ENCODE peak calls at places on chromosomes 5 and 9, in five cellular contexts. One of them, this sample, is unnamed.

GRCh38 chr9:35051069-35051967 is 21.1 kb downstream of the VCP start:
- DNase-seq in GM12891: no peak
- DNase-seq in GM12878: no peak
- DNase-seq in HepG2: peak
- DNase-seq in H1: peak
- DNase-seq in this sample: no peak

GRCh38 chr9:27528278-27528885 is 1.2 kb downstream of the MOB3B start:
- DNase-seq in GM12891: peak
- DNase-seq in GM12878: no peak
- DNase-seq in HepG2: no peak
- DNase-seq in H1: peak
- DNase-seq in this sample: peak

GRCh38 chr5:114311943-114312342 is 49.9 kb upstream of the KCNN2 start:
- DNase-seq in GM12891: no peak
- DNase-seq in GM12878: no peak
- DNase-seq in HepG2: no peak
- DNase-seq in H1: peak
- DNase-seq in this sample: no peak

GRCh38 chr9:6689893-6690634 is 44.5 kb upstream of the GLDC start:
- DNase-seq in GM12891: no peak
- DNase-seq in GM12878: no peak
- DNase-seq in HepG2: no peak
- DNase-seq in H1: no peak
- DNase-seq in this sample: no peak

GRCh38 chr9:135939351-135940265 is 21.6 kb downstream of the UBAC1 start:
- DNase-seq in GM12891: no peak
- DNase-seq in GM12878: no peak
- DNase-seq in HepG2: no peak
- DNase-seq in H1: no peak
- DNase-seq in this sample: no peak

GRCh38 chr5:143061161-143061945 is 291.2 kb downstream of the ARHGAP26 start:
- DNase-seq in GM12891: no peak
- DNase-seq in GM12878: no peak
- DNase-seq in HepG2: no peak
- DNase-seq in H1: no peak
- DNase-seq in this sample: no peak

GRCh38 chr5:61964199-61964598 is 341.8 kb upstream of the KIF2A start:
- DNase-seq in GM12891: no peak
- DNase-seq in GM12878: no peak
- DNase-seq in HepG2: no peak
- DNase-seq in H1: no peak
- DNase-seq in this sample: no peak

GRCh38 chr9:134708672-134709038 is 67.1 kb downstream of the COL5A1 start:
- DNase-seq in GM12891: no peak
- DNase-seq in GM12878: no peak
- DNase-seq in HepG2: no peak
- DNase-seq in H1: no peak
- DNase-seq in this sample: no peak

GRCh38 chr9:33809506-33809905 is 7.5 kb upstream of the UBE2R2 start:
- DNase-seq in GM12891: no peak
- DNase-seq in GM12878: no peak
- DNase-seq in HepG2: no peak
- DNase-seq in H1: no peak
- DNase-seq in this sample: no peak

DNA sequence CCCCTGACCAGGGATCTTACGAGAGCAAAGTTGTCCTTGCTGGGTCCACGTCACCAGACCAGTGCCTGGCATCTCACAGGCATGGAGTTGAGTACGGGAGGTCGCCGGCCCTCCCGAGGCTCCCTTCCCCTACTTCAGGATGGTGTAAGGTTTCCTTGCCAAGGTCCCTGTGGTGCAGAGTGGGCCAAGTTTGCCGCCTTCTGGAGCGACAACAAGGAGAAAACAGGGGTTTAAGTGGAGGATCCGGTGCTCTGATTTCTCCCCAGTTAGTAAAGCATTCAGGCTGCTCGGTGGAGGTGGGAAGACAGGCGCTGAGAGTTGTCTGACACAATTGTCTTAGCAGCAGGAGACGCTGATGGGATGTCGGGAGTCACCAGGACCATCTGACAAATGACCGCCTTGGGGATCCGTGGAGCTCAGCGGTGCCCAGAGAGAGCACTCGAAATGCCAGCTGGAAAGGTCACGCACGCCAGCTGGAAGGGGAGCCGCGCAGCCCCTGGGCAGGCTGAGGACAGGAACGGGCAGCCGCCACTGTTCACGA is 37.3 kb downstream of the ADAMTS2 start:
- DNase-seq in GM12891: no peak
- DNase-seq in GM12878: no peak
- DNase-seq in HepG2: no peak
- DNase-seq in H1: no peak
- DNase-seq in this sample: no peak
- TF ChIP-seq POLR2AphosphoS5 in GM12891: no peak
- TF ChIP-seq POLR2AphosphoS5 in GM12878: no peak
- TF ChIP-seq POLR2AphosphoS5 in HepG2: no peak
- TF ChIP-seq POLR2AphosphoS5 in H1: no peak
- TF ChIP-seq POLR2AphosphoS5 in this sample: no peak

GRCh38 chr5:58450811-58451629 is 8.9 kb downstream of the PLK2 start:
- DNase-seq in GM12891: no peak
- DNase-seq in GM12878: no peak
- DNase-seq in HepG2: no peak
- DNase-seq in H1: no peak
- DNase-seq in this sample: no peak
- TF ChIP-seq TAF1 in GM12891: no peak
- TF ChIP-seq TAF1 in GM12878: no peak
- TF ChIP-seq TAF1 in HepG2: no peak
- TF ChIP-seq TAF1 in H1: no peak
- TF ChIP-seq TAF1 in this sample: no peak

GRCh38 chr5:157548513-157549282 is 26.9 kb downstream of the ADAM19 start:
- DNase-seq in GM12891: no peak
- DNase-seq in GM12878: no peak
- DNase-seq in HepG2: no peak
- DNase-seq in H1: no peak
- DNase-seq in this sample: no peak
- TF ChIP-seq POLR2A in GM12891: no peak
- TF ChIP-seq POLR2A in GM12878: no peak
- TF ChIP-seq POLR2A in HepG2: no peak
- TF ChIP-seq POLR2A in H1: no peak
- TF ChIP-seq POLR2A in this sample: no peak

DNA sequence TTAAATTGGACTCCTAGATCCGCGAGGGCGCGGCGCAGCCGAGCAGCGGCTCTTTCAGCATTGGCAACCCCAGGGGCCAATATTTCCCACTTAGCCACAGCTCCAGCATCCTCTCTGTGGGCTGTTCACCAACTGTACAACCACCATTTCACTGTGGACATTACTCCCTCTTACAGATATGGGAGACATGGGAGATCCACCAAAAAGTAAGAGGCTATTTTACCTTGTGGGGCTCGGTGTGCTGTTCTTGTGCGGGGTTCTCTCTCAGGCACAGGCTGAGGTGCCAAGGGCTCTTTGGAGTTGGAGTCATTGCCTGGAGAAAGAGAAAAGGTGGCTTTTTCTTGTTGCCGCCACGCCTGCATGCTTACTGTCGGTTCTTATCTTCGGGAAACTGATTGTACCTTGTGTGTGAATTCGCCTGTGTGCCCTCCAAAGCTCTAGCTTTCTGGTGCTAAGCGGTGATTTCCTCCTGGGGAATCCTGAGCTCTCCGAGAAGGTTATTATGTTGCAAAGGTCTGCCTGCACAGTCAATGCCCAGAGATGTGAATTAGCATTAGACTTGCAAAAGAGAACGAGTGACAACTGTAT is 340 bp downstream of the ISL1 start:
- DNase-seq in GM12891: no peak
- DNase-seq in GM12878: no peak
- DNase-seq in HepG2: no peak
- DNase-seq in H1: no peak
- DNase-seq in this sample: no peak
- TF ChIP-seq POLR2AphosphoS5 in GM12891: no peak
- TF ChIP-seq POLR2AphosphoS5 in GM12878: no peak
- TF ChIP-seq POLR2AphosphoS5 in HepG2: no peak
- TF ChIP-seq POLR2AphosphoS5 in H1: no peak
- TF ChIP-seq POLR2AphosphoS5 in this sample: no peak

DNA sequence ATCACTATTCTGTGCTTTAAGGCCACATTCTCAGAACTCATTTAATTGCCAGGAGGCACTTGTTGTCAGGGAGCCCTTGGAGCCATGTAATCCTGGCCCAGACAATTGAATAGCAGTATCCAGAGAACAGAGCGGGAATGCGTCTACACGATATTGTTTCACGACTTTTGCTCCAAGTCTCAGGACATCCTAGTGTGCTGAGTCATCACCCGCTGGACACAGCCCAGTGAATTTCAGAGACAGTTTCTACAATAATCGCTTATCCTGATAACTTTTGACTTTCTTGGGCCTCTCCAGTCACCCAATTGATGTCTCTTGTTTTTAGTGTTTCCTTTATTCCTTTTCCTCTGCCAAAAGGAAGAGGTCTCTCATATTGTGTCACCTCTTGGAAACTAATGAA is 230.5 kb downstream of the TENT4A start:
- DNase-seq in GM12891: no peak
- DNase-seq in GM12878: no peak
- DNase-seq in HepG2: no peak
- DNase-seq in H1: no peak
- DNase-seq in this sample: no peak
- TF ChIP-seq TAF1 in GM12891: no peak
- TF ChIP-seq TAF1 in GM12878: no peak
- TF ChIP-seq TAF1 in HepG2: no peak
- TF ChIP-seq TAF1 in H1: no peak
- TF ChIP-seq TAF1 in this sample: no peak

DNA sequence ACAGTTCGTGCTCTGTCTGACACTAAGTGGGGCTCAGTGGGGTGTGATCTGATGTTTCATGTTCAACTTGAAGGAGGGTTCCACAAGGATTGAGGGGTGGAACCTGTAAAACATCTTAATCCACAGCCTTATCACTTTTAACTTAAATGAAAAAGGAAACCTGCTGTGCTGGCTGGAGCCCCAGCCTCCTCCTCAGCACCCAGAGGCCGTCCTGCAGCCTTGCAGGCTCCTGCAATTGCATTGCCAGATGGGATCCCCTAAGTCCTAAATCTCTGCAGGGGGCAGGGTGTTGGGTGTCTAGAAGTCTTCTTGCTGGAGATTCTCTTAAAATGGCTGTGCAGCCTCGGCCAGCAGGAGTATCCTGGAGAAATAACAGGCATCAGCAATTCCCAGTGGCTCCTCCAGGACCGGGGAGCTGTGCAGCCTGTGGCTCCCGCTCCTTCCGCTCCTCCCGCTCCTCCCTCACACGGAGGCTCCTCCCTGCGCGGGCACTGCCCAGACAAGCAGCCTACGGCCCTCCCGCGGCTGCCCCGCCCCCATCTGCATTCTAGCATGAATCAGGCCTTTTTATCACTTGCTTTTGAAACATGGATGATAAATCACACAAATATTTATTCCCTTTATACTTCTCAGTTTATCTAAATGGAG is 131.0 kb downstream of the ADAMTS16 start:
- DNase-seq in GM12891: no peak
- DNase-seq in GM12878: no peak
- DNase-seq in HepG2: peak
- DNase-seq in H1: peak
- DNase-seq in this sample: no peak
- TF ChIP-seq POLR2A in GM12891: no peak
- TF ChIP-seq POLR2A in GM12878: no peak
- TF ChIP-seq POLR2A in HepG2: no peak
- TF ChIP-seq POLR2A in H1: no peak
- TF ChIP-seq POLR2A in this sample: no peak

GRCh38 chr9:130289711-130290241 is 24.2 kb downstream of the HMCN2 start:
- DNase-seq in GM12891: no peak
- DNase-seq in GM12878: no peak
- DNase-seq in HepG2: no peak
- DNase-seq in H1: no peak
- DNase-seq in this sample: no peak

GRCh38 chr9:130292104-130292503 is 26.5 kb downstream of the HMCN2 start:
- DNase-seq in GM12891: no peak
- DNase-seq in GM12878: no peak
- DNase-seq in HepG2: no peak
- DNase-seq in H1: no peak
- DNase-seq in this sample: no peak

GRCh38 chr9:130288926-130289705 is 23.6 kb downstream of the HMCN2 start:
- DNase-seq in GM12891: no peak
- DNase-seq in GM12878: no peak
- DNase-seq in HepG2: no peak
- DNase-seq in H1: no peak
- DNase-seq in this sample: no peak

GRCh38 chr9:130291474-130291873 is 25.9 kb downstream of the HMCN2 start:
- DNase-seq in GM12891: no peak
- DNase-seq in GM12878: no peak
- DNase-seq in HepG2: no peak
- DNase-seq in H1: no peak
- DNase-seq in this sample: no peak

GRCh38 chr9:130290353-130291181 is 25.0 kb downstream of the HMCN2 start:
- DNase-seq in GM12891: no peak
- DNase-seq in GM12878: no peak
- DNase-seq in HepG2: no peak
- DNase-seq in H1: no peak
- DNase-seq in this sample: no peak
- TF ChIP-seq POLR2AphosphoS5 in GM12891: no peak
- TF ChIP-seq POLR2AphosphoS5 in GM12878: no peak
- TF ChIP-seq POLR2AphosphoS5 in HepG2: no peak
- TF ChIP-seq POLR2AphosphoS5 in H1: no peak
- TF ChIP-seq POLR2AphosphoS5 in this sample: no peak

DNA sequence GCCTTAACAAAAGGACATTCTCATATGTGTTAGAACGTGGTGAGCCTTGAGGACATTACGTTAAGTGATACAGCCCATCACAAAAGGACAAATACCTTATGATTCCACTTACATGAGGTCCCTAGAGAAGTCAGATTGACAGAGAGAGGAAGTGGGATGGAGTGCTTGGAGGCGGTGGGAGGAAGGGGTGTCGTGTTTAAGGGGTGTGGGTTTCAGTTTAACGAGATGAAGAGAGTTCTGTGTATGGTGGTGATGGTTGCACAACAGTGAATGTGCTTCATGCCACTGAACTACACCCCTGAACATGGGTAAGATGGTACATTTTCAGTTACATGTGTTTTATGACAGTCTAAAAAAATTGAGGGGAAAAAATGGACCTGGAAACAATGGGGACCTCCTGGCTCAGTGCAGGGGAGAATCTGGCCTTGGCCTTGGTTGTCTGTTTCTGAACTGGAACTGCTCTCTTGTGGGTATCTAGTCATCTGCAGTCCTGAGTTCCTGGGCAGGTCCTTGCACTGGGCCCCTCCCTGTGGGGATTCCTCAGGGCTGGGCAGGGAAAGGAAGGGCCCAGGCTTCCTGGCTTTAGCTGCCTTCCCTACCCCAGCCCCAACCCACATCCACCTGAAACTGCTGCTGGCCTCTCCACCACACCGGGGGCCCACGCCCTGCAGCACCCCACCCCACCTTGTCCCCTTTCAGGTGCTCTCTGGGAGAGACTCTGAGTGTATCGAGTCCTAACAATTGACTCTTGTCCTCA is 17.8 kb downstream of the LRRC8A start:
- DNase-seq in GM12891: no peak
- DNase-seq in GM12878: no peak
- DNase-seq in HepG2: no peak
- DNase-seq in H1: no peak
- DNase-seq in this sample: no peak
- TF ChIP-seq TAF1 in GM12891: no peak
- TF ChIP-seq TAF1 in GM12878: no peak
- TF ChIP-seq TAF1 in HepG2: no peak
- TF ChIP-seq TAF1 in H1: no peak
- TF ChIP-seq TAF1 in this sample: no peak